ENCODE peak calls at places on chromosomes 7 and 10, in five cellular contexts. J, P, R, I and E are unnamed samples.

GRCh38 chr10:13420532-13421307 is 72.6 kb upstream of the SEPHS1 start:
- DNase-seq in R (no peak), I (no peak), P (no peak), J (no peak), E (no peak)

GRCh38 chr7:44289341-44290249 is 35.8 kb downstream of the CAMK2B start:
- DNase-seq in P (peak; percentile 59), I (peak; percentile 6), R (no peak), J (no peak), E (peak; percentile 10)

GRCh38 chr10:73743905-73744689 is at the start of gene SEC24C:
- DNase-seq in J (peak; percentile 98), I (peak; percentile 86), P (peak; percentile 98), R (peak; percentile 94), E (peak; percentile 84)

GRCh38 chr7:117230276-117231046 is 92.4 kb downstream of the WNT2 start:
- DNase-seq in R (peak; percentile 93), I (no peak), P (no peak), J (no peak), E (no peak)

GRCh38 chr10:14023612-14024348 is 306.9 kb downstream of the FRMD4A start:
- DNase-seq in I (no peak), J (no peak), R (no peak), P (no peak), E (no peak)

GRCh38 chr10:119620241-119620753 is 23.5 kb upstream of the TIAL1 start:
- DNase-seq in R (peak; percentile 62), J (no peak), P (no peak), I (no peak), E (no peak)

GRCh38 chr10:62992145-62992721 is 140.9 kb upstream of the NRBF2 start:
- DNase-seq in J (no peak), R (no peak), I (no peak), P (no peak), E (no peak)

GRCh38 chr7:84524714-84525694 is 330.4 kb upstream of the SEMA3A start:
- DNase-seq in R (peak; percentile 96), I (no peak), P (peak; percentile 72), J (no peak), E (no peak)

GRCh38 chr10:51244308-51244707 is 170.0 kb downstream of the PRKG1 start:
- DNase-seq in R (no peak), P (no peak), I (no peak), J (no peak), E (no peak)

DNA sequence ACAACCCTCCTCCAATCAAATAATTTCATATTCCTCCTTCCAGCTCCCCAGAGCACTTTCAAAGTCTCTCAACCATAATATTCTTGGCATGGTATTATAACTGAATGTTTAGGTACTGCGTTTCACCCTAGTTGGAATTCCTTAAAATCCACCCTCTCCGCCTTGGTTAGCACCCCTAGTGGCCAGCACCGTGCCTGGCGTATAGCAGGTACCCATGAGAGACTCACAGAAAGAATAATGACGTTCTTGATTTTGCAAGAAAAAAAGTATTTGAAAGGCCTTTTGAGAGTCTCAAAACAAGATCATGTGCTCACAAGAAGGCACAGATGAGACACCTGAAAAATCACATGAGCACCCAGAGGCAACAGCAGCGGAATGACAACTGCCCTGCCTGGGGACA is 50.8 kb downstream of the GLI3 start:
- DNase-seq in I (no peak), J (no peak), R (no peak), P (no peak), E (no peak)
- TF ChIP-seq CTCF in I (no peak), J (peak; percentile 40), R (peak; percentile 29), P (no peak), E (peak; percentile 48)

GRCh38 chr7:36546331-36546730 is 156.7 kb downstream of the ANLN start:
- DNase-seq in R (no peak), P (no peak), I (no peak), J (no peak), E (no peak)

GRCh38 chr7:36545291-36545690 is 155.6 kb downstream of the ANLN start:
- DNase-seq in I (no peak), P (no peak), R (no peak), J (no peak), E (no peak)

GRCh38 chr7:36547361-36547760 is 157.7 kb downstream of the ANLN start:
- DNase-seq in J (no peak), R (no peak), I (no peak), P (no peak), E (no peak)

GRCh38 chr7:36549003-36549402 is 159.3 kb downstream of the ANLN start:
- DNase-seq in R (no peak), J (no peak), I (no peak), P (no peak), E (no peak)
- TF ChIP-seq CTCF in R (no peak), J (no peak), I (no peak), P (no peak), E (no peak)

DNA sequence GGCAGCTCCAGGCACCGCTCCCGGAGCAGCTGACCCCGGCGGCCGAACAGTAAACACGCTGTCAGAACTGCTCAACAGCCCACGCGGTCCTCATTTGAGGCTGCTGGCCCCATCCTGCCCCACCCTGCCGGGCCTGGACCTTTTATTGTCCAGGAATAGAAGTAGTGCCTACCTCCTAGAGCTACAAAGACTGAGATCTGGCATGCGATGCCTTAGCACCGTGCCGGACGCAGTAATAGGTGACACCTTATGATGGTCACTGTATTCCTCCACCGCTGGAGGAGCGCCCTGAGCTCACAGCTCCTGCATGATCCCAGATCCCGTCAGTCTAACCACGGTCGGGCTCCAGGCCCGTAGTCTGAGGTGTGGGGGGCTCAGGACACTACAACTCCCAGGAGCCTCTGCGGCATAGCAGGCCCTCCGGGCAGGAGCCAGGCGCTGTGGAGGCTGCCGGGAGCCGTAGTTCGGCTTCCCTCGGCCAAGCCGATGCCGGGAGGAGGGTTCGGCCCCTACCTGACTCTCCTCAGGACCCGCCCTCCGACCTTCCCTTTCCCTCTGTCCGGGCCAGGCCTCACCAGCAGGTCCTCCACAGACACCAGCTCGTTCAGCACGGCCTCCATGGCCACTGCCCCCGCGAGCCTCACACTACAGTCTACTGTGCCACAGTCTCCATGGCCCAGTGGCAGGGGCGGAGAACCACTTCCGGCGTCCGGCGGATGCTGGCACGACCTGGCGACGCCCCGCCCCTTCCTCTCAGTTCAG is at the start of gene FIS1:
- DNase-seq in I (peak; percentile 96), J (peak; percentile 98), P (peak; percentile 95), R (peak; percentile 84), E (peak; percentile 94)
- TF ChIP-seq CTCF in I (no peak), J (peak; percentile 93), P (no peak), R (peak; percentile 74), E (peak; percentile 30)

DNA sequence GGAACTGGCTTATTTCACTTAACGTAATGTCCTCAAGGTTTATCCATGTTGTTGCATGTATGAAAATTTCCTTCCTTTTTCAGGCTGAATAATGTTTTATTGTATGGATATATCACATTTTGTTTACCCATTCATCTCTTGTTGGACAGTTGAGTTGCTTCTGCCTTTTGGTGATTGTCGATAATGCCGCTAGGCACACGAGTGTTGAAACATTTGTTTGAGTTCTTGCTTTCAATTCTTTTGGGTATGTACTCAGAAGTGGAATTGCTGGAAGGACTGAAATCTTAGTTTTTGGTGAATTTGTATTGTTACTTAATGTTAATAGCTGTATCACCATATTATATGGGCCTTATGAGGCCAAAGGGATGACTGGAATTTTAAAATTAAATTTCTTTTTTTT is 23.6 kb downstream of the CCNY start:
- DNase-seq in P (no peak), I (no peak), R (no peak), J (no peak), E (no peak)
- TF ChIP-seq CTCF in P (no peak), I (no peak), R (no peak), J (no peak), E (no peak)

DNA sequence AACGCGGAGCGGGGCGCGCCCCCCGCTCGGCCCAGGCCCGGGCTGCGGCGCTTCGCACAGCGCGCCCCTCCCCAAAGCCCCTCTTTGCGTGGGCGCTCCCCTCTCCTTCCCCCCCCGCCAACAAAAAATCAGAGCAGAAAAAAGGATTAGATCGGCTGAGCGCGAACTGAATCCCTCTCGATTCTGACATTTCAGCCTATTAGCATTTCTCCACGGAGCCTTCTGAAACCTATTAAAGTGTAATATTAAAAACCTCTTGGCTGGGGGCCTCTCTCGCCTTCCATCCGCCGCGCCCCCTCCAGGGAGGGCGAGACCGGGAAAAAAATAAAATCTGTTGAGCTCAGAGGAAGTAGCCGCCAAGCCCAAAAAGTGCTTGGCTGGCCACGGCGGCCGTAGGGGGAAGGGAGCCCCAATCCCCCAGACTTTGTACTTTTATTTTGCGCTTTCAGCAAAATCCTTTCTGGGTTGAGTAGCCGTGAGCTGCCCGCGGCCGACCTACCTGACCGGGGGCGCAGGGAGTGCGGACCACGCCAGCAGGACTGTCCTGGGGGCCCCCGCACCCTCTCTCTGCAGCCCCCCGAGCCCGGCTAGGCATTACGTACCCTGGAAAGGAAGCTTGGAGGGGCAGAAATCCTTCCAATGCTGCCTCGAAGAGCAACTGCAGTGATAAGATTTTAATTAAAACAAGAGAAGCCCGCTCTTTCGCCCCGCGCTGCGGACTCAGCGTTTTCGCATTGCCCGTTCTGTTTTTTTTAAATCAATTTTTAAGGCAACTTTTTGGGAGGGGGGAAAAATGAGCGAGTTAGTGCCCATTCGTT is 1.3 kb upstream of the TNRC18 start:
- DNase-seq in R (peak; percentile 66), I (peak; percentile 31), J (peak; percentile 74), P (peak; percentile 82), E (no peak)
- TF ChIP-seq CTCF in R (peak; percentile 19), I (no peak), J (no peak), P (no peak), E (no peak)

GRCh38 chr10:81885491-81885890 is 10.5 kb downstream of the NRG3 start:
- DNase-seq in R (no peak), I (no peak), J (no peak), P (no peak), E (no peak)
- TF ChIP-seq CTCF in R (no peak), I (no peak), J (no peak), P (no peak), E (no peak)